ENCODE peak calls at places on chromosomes 11 and 22, in eight cellular contexts. X is GM23338; A is transverse colon; E is body of pancreas; B is stomach; P is CD4-positive, alpha-beta memory T cell; Q is A549; L is PC-9. O is an unnamed sample. For H3K4me1, the result is how much of the 10 kb centered on the place peaks cover.

GRCh38 chr11:115222218-115222862 is 281.9 kb downstream of the CADM1 start:
- DNase-seq in P (no peak), E (no peak), A (peak), B (no peak), Q (peak), X (peak), L (no peak), O (no peak)

GRCh38 chr11:7437706-7438105 is 47.6 kb upstream of the OLFML1 start:
- DNase-seq in Q (no peak), E (no peak), L (no peak), P (no peak), X (no peak), A (no peak), B (no peak), O (no peak)

GRCh38 chr11:125070699-125071254 is 7.7 kb downstream of the SLC37A2 start:
- DNase-seq in A (peak), P (no peak), L (peak), E (peak), Q (no peak), X (no peak), B (peak), O (peak)

GRCh38 chr11:23755076-23755475 is 741.8 kb upstream of the LUZP2 start:
- DNase-seq in E (no peak), A (no peak), X (no peak), B (no peak), Q (no peak), L (no peak), P (no peak), O (no peak)

GRCh38 chr22:49296561-49296960 is 531.1 kb downstream of the BRD1 start:
- DNase-seq in A (no peak), B (peak), P (no peak), X (no peak), L (no peak), Q (no peak), E (no peak), O (no peak)

GRCh38 chr11:70913715-70914231 is 338.6 kb downstream of the SHANK2 start:
- DNase-seq in B (peak), P (no peak), L (no peak), A (peak), E (no peak), X (peak), Q (no peak), O (peak)

GRCh38 chr11:9906043-9906791 is 242.3 kb downstream of the SWAP70 start:
- DNase-seq in P (no peak), Q (peak), B (no peak), A (no peak), E (no peak), L (peak), X (peak), O (no peak)

GRCh38 chr11:12042215-12042676 is 33.8 kb upstream of the DKK3 start:
- DNase-seq in P (no peak), B (no peak), E (no peak), L (no peak), A (no peak), X (peak), Q (peak), O (no peak)

GRCh38 chr11:10050561-10050960 is 243.5 kb downstream of the SBF2 start:
- DNase-seq in L (no peak), Q (peak), P (no peak), B (no peak), X (no peak), A (no peak), E (no peak), O (no peak)

GRCh38 chr11:120135838-120136237 is 2.1 kb downstream of the TRIM29 start:
- DNase-seq in A (no peak), L (no peak), E (peak), P (no peak), Q (no peak), B (peak), X (no peak), O (peak)
- H3K4me3 ChIP-seq in A (no peak), L (peak), E (no peak), P (no peak), Q (no peak), B (no peak), X (no peak), O (no peak)

GRCh38 chr11:117807482-117808272 is 10.7 kb upstream of the DSCAML1 start:
- DNase-seq in Q (peak), A (peak), B (peak), X (peak), L (peak), P (peak), E (peak), O (peak)

GRCh38 chr11:117805048-117805447 is 8.0 kb upstream of the DSCAML1 start:
- DNase-seq in E (no peak), A (no peak), B (no peak), P (no peak), X (no peak), L (no peak), Q (no peak), O (no peak)

GRCh38 chr11:117806906-117807305 is 9.9 kb upstream of the DSCAML1 start:
- DNase-seq in X (no peak), P (no peak), B (no peak), L (no peak), E (no peak), A (no peak), Q (no peak), O (no peak)

GRCh38 chr11:117808768-117809167 is 11.8 kb upstream of the DSCAML1 start:
- DNase-seq in B (no peak), X (no peak), Q (peak), P (no peak), E (peak), L (no peak), A (peak), O (no peak)

DNA sequence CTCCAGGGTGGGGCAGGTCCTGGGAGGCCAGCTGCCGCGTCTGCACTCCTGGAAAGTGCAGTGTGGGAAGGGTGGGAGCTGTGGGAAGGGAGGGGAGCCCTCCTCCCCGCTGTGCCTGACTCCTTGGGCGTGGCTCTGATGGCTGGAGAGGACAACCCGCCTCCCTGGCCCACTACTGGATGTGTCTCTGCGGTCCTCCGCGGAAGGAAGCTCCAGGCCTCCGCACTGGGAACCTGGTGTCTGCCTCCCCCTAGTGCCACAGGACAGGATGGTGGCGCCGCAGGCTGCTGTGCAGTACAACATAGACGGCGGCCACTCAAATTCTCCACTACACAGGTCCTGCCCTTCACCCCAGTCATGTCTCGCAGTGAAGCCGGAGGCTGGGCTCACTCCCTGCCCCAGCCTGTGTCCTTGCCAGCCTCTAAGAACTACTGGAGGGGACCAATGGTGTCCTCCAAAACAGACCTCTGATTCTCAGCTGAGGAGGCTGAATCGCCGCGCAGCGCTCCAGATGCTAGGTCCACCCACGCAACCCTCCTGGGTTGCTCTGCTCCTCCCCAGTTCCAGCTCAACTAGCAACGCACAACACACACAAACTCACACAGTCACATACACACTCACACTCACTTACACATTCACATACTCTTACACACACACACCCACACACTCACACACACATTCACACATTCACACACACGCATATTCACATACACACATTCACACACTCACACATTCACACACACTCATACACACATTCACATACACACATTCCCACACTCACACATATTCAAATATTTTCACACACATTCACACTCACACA is 12.4 kb upstream of the DSCAML1 start:
- DNase-seq in L (peak), P (peak), X (peak), Q (peak), A (peak), E (peak), B (peak), O (peak)
- H3K4me1 ChIP-seq in L (under half), P (under half), X (under half), Q (under half), A (under half), E (under half), B (under half), O (under half)

GRCh38 chr11:112320668-112321067 is 60.0 kb upstream of the PLET1 start:
- DNase-seq in L (peak), B (peak), X (no peak), A (peak), E (peak), Q (no peak), P (no peak), O (peak)

GRCh38 chr11:112318193-112318592 is 57.5 kb upstream of the PLET1 start:
- DNase-seq in B (no peak), L (no peak), E (no peak), A (no peak), X (no peak), P (no peak), Q (peak), O (no peak)

GRCh38 chr11:112318661-112319060 is 58.0 kb upstream of the PLET1 start:
- DNase-seq in P (no peak), X (no peak), B (no peak), Q (no peak), E (no peak), A (no peak), L (no peak), O (no peak)

GRCh38 chr11:112322173-112322813 is 61.6 kb upstream of the PLET1 start:
- DNase-seq in Q (no peak), P (no peak), E (no peak), B (no peak), X (no peak), L (no peak), A (no peak), O (no peak)

DNA sequence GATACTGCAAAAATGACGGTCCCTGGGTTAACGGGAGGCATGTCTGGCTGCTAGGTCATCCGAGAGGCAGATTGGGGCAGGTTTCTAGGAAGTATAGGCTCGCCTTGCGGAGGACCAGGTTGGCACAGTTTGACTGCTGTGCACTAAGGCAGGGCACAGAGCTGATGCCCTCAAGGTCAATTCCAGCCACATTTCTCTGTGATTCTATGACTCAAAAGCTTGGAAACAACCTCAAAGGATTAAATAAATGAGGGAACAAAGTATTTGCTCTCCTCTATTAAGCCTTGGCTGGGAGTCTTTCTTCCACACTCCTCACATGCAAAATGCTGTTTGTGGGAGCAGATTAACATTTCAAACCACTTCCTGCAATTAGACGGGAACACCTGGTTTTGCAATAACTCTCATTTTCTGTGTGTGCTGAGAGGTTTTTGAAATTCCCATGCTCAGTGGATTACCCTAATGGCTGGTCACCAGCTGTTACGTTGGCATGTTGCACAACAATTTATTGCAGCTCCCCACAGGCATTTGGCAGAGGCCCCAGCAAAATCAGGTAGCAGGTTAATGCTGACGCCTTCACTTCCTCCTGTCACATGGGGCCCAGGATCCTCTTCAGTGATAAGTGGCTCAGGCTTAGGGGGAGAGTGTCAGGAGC is 61.0 kb upstream of the PLET1 start:
- DNase-seq in X (peak), L (peak), E (peak), B (peak), P (peak), A (peak), Q (peak), O (peak)
- H3K27ac ChIP-seq in X (peak), L (peak), E (peak), B (peak), P (no peak), A (peak), Q (peak), O (peak)

GRCh38 chr22:46587067-46587471 is 33.1 kb upstream of the GRAMD4 start:
- DNase-seq in A (peak), P (no peak), L (no peak), X (no peak), E (no peak), Q (no peak), B (no peak), O (no peak)
- H3K4me3 ChIP-seq in A (peak), P (no peak), L (no peak), X (no peak), E (no peak), Q (no peak), B (no peak), O (no peak)

GRCh38 chr22:45548991-45549736 is 46.5 kb downstream of the FBLN1 start:
- DNase-seq in B (peak), L (peak), A (peak), X (peak), P (no peak), Q (peak), E (peak), O (peak)

GRCh38 chr22:45547016-45547345 is 44.3 kb downstream of the FBLN1 start:
- DNase-seq in P (no peak), B (no peak), X (no peak), A (no peak), Q (no peak), E (no peak), L (no peak), O (no peak)

GRCh38 chr22:45549739-45550138 is 47.1 kb downstream of the FBLN1 start:
- DNase-seq in X (no peak), B (no peak), P (no peak), L (no peak), A (no peak), Q (no peak), E (no peak), O (no peak)

GRCh38 chr22:45546333-45547015 is 43.8 kb downstream of the FBLN1 start:
- DNase-seq in A (no peak), E (no peak), X (no peak), B (no peak), Q (no peak), P (no peak), L (no peak), O (no peak)

GRCh38 chr22:45548441-45548840 is 45.8 kb downstream of the FBLN1 start:
- DNase-seq in L (no peak), Q (no peak), P (no peak), X (no peak), A (no peak), E (no peak), B (no peak), O (no peak)
- H3K4me1 ChIP-seq in L (under half), Q (under half), P (under half), X (under half), A (under half), E (under half), B (under half), O (under half)

DNA sequence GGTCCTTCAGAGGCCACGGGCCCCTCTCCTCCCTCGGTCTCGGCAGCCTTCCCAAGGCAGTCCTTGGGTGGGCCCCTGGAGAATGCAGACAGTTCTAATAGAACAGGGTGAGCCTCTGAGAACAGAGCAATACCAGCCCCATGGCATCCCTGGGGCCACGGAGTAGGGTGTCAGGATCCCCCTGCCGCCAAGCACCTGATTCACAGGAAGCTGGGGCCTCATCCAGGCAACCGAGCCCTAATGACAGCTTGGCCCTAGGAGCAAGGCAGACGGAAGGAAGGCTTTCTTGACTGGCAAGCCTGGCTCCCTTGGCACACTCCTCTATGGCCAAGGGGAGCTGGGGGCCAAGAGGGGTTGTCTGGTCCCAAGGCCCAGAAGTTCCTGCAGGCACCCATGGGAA is 15.2 kb downstream of the TXN2 start:
- DNase-seq in L (no peak), P (no peak), X (no peak), B (no peak), A (no peak), E (no peak), Q (no peak), O (no peak)
- H3K27ac ChIP-seq in L (peak), P (no peak), X (no peak), B (peak), A (peak), E (peak), Q (peak), O (peak)